ENCODE peak calls at places on chromosomes 5 and 9, in eight cellular contexts. N, G, Q, Z, X, L, J and Y are unnamed samples.

GRCh38 chr5:68725905-68726683 is 367.7 kb upstream of the SLC30A5 start:
- DNase-seq in N (no peak), G (no peak), Q (no peak), Z (no peak), X (no peak), L (no peak), J (no peak), Y (no peak)

GRCh38 chr9:68950188-68950587 is 63.7 kb downstream of the PRKACG start:
- DNase-seq in N (no peak), G (no peak), Q (no peak), Z (no peak), X (no peak), L (no peak), J (no peak), Y (no peak)

GRCh38 chr5:26894719-26895263 is 143.6 kb downstream of the CDH9 start:
- DNase-seq in N (no peak), G (no peak), Q (no peak), Z (no peak), X (no peak), L (no peak), J (peak; percentile 46), Y (no peak)

GRCh38 chr5:58972301-58972700 is 389.4 kb downstream of the RAB3C start:
- DNase-seq in N (no peak), G (no peak), Q (no peak), Z (no peak), X (no peak), L (no peak), J (no peak), Y (no peak)

GRCh38 chr5:1642221-1642620 is 118.5 kb upstream of the LPCAT1 start:
- DNase-seq in N (no peak), G (no peak), Q (no peak), Z (no peak), X (no peak), L (no peak), J (no peak), Y (no peak)

GRCh38 chr9:85137606-85138150 is 468.1 kb downstream of the NTRK2 start:
- DNase-seq in N (no peak), G (no peak), Q (no peak), Z (no peak), X (no peak), L (no peak), J (no peak), Y (no peak)

GRCh38 chr5:144122081-144122480 is 48.4 kb downstream of the YIPF5 start:
- DNase-seq in N (no peak), G (no peak), Q (no peak), Z (no peak), X (no peak), L (no peak), J (no peak), Y (no peak)

GRCh38 chr9:15231788-15232635 is 75.0 kb downstream of the TTC39B start:
- DNase-seq in N (no peak), G (peak; percentile 71), Q (no peak), Z (no peak), X (peak; percentile 9), L (peak; percentile 18), J (no peak), Y (peak; percentile 42)

GRCh38 chr5:125699860-125700259 is 723.3 kb upstream of the GRAMD2B start:
- DNase-seq in N (no peak), G (no peak), Q (no peak), Z (no peak), X (no peak), L (no peak), J (no peak), Y (no peak)

GRCh38 chr9:38048319-38048969 is 20.6 kb downstream of the SHB start:
- DNase-seq in N (no peak), G (peak; percentile 76), Q (no peak), Z (no peak), X (no peak), L (no peak), J (peak; percentile 8), Y (no peak)

GRCh38 chr5:181282874-181283273 is 21.9 kb upstream of the TRIM52 start:
- DNase-seq in N (peak; percentile 72), G (no peak), Q (no peak), Z (no peak), X (no peak), L (no peak), J (no peak), Y (no peak)

GRCh38 chr9:128637656-128638055 is 19.0 kb downstream of the DYNC2I2 start:
- DNase-seq in N (no peak), G (no peak), Q (peak; percentile 38), Z (no peak), X (no peak), L (no peak), J (no peak), Y (no peak)

GRCh38 chr5:61332369-61332745 is 299 bp downstream of the ZSWIM6 start:
- DNase-seq in N (no peak), G (peak; percentile 58), Q (peak; percentile 62), Z (peak; percentile 49), X (peak; percentile 20), L (peak; percentile 37), J (no peak), Y (no peak)

GRCh38 chr9:2055203-2055658 is 40.1 kb downstream of the SMARCA2 start:
- DNase-seq in N (no peak), G (no peak), Q (no peak), Z (no peak), X (no peak), L (no peak), J (no peak), Y (no peak)

GRCh38 chr5:123670981-123671557 is 159.1 kb downstream of the CSNK1G3 start:
- DNase-seq in N (no peak), G (peak; percentile 73), Q (peak; percentile 43), Z (peak; percentile 1), X (no peak), L (peak; percentile 50), J (peak; percentile 29), Y (peak; percentile 22)

GRCh38 chr5:40623480-40624420 is 56.0 kb upstream of the PTGER4 start:
- DNase-seq in N (no peak), G (no peak), Q (no peak), Z (no peak), X (no peak), L (no peak), J (no peak), Y (no peak)

GRCh38 chr5:56638061-56638621 is 177.2 kb upstream of the MAP3K1 start:
- DNase-seq in N (no peak), G (no peak), Q (no peak), Z (no peak), X (no peak), L (no peak), J (peak; percentile 37), Y (no peak)

GRCh38 chr5:152405145-152405544 is at the start of gene NMUR2:
- DNase-seq in N (no peak), G (no peak), Q (no peak), Z (no peak), X (no peak), L (no peak), J (no peak), Y (no peak)

GRCh38 chr5:63401434-63402046 is 560.7 kb downstream of the HTR1A start:
- DNase-seq in N (no peak), G (peak; percentile 61), Q (peak; percentile 64), Z (peak; percentile 7), X (peak; percentile 2), L (peak; percentile 40), J (peak; percentile 5), Y (peak; percentile 8)

GRCh38 chr5:168227973-168228615 is 63.4 kb upstream of the WWC1 start:
- DNase-seq in N (no peak), G (no peak), Q (no peak), Z (no peak), X (no peak), L (no peak), J (no peak), Y (no peak)

GRCh38 chr5:177590406-177590805 is 1.6 kb upstream of the TMED9 start:
- DNase-seq in N (no peak), G (no peak), Q (no peak), Z (no peak), X (no peak), L (no peak), J (no peak), Y (no peak)

GRCh38 chr5:161676109-161676508 is 9.4 kb upstream of the GABRA6 start:
- DNase-seq in N (no peak), G (no peak), Q (no peak), Z (no peak), X (no peak), L (no peak), J (no peak), Y (no peak)

GRCh38 chr9:70559102-70559501 is 144.6 kb upstream of the KLF9 start:
- DNase-seq in N (peak; percentile 8), G (no peak), Q (no peak), Z (no peak), X (no peak), L (no peak), J (no peak), Y (no peak)

GRCh38 chr9:135815433-135816178 is 91.7 kb downstream of the CAMSAP1 start:
- DNase-seq in N (no peak), G (no peak), Q (no peak), Z (no peak), X (no peak), L (no peak), J (no peak), Y (no peak)

GRCh38 chr5:34576849-34577248 is 79.3 kb upstream of the RAI14 start:
- DNase-seq in N (no peak), G (no peak), Q (no peak), Z (no peak), X (no peak), L (no peak), J (no peak), Y (no peak)

GRCh38 chr9:109086221-109086620 is 33.5 kb downstream of the TMEM245 start:
- DNase-seq in N (no peak), G (no peak), Q (no peak), Z (no peak), X (no peak), L (no peak), J (peak; percentile 26), Y (no peak)

GRCh38 chr5:68999181-68999580 is 94.6 kb upstream of the SLC30A5 start:
- DNase-seq in N (no peak), G (no peak), Q (no peak), Z (no peak), X (no peak), L (no peak), J (no peak), Y (no peak)

GRCh38 chr5:34656001-34656699 is at the start of gene RAI14:
- DNase-seq in N (peak; percentile 92), G (peak; percentile 97), Q (peak; percentile 87), Z (peak; percentile 54), X (peak; percentile 84), L (peak; percentile 22), J (peak; percentile 76), Y (peak; percentile 91)